ENCODE peak calls at places on chromosomes 13 and 19, in four cellular contexts. F, Z, H and K are unnamed samples.

GRCh38 chr13:35518337-35518736 is 41.8 kb upstream of the MAB21L1 start:
- DNase-seq in Z (no peak), F (no peak), H (no peak), K (no peak)

GRCh38 chr13:99316657-99317244 is 9.6 kb upstream of the GPR183 start:
- DNase-seq in H (no peak), Z (no peak), F (no peak), K (no peak)

GRCh38 chr19:14434157-14434501 is 1.0 kb downstream of the PKN1 start:
- DNase-seq in F (no peak), H (no peak), Z (no peak), K (no peak)

GRCh38 chr19:34241513-34242337 is 12.6 kb upstream of the GARRE1 start:
- DNase-seq in F (no peak), Z (no peak), H (peak; percentile 69), K (no peak)

GRCh38 chr19:1592023-1592754 is 476 bp downstream of the MBD3 start:
- DNase-seq in H (peak; percentile 94), F (peak; percentile 96), Z (peak; percentile 50), K (peak; percentile 86)

GRCh38 chr13:22945321-22946226 is 235.2 kb upstream of the SGCG start:
- DNase-seq in H (no peak), F (no peak), Z (no peak), K (no peak)

GRCh38 chr19:37304190-37304883 is 66.6 kb upstream of the ZNF527 start:
- DNase-seq in F (no peak), Z (no peak), H (peak; percentile 6), K (no peak)

GRCh38 chr13:59276436-59276835 is 887.3 kb downstream of the DIAPH3 start:
- DNase-seq in Z (no peak), F (no peak), H (no peak), K (no peak)

GRCh38 chr19:46571495-46571894 is 29.6 kb upstream of the CALM3 start:
- DNase-seq in F (no peak), H (peak; percentile 69), Z (no peak), K (peak; percentile 17)

GRCh38 chr19:17543991-17544390 is 11.5 kb upstream of the COLGALT1 start:
- DNase-seq in H (no peak), Z (no peak), F (no peak), K (no peak)

GRCh38 chr13:19618925-19619324 is 14.5 kb upstream of the MPHOSPH8 start:
- DNase-seq in F (peak; percentile 29), Z (no peak), H (peak; percentile 31), K (peak; percentile 26)

GRCh38 chr19:31531326-31531725 is 182.1 kb upstream of the TSHZ3 start:
- DNase-seq in Z (no peak), F (no peak), H (no peak), K (no peak)

GRCh38 chr19:34938886-34939285 is 12.2 kb downstream of the ZNF30 start:
- DNase-seq in Z (no peak), H (no peak), F (no peak), K (no peak)

DNA sequence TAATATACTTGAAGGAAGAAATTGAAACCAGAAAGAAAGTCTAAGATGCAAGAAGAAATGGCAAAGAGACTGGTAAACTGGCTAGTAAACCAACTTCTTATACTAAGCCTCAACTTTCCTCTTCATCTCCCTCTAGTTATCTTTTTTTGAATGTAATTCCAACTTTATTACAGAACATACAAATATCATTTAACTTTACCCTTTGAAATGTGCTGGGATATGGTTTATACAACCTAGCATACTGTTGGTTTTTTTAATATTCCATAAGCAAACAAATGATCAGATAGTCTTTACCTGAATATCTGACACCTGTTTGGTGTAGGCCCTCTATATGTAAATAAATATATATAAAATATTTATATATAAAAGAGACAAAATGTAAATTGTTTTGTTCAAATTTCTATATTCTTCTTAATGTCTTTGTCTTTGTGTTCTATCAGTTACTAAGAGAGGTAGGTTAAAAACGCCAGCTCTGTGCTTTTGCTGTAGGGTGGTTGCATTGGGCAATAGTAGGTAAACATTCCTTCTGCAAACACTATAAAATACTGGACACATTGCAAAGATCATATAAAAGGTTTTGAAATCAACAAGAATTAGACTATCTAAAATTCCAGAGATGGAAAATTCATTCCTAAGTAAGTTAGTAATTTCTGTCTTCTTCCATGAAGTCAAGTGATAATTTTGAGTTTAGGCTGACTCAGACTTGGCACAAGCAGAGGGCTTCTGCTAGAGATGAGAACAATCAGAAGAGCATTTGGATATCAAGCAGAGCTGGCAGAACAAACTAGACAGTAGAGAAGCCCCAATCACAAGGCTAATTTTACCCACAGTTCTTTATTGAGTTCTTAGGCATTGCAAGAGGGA is 383.3 kb downstream of the RFC3 start:
- DNase-seq in H (no peak), F (no peak), Z (no peak), K (no peak)
- TF ChIP-seq SPI1 in H (no peak), F (no peak), Z (no peak), K (no peak)

DNA sequence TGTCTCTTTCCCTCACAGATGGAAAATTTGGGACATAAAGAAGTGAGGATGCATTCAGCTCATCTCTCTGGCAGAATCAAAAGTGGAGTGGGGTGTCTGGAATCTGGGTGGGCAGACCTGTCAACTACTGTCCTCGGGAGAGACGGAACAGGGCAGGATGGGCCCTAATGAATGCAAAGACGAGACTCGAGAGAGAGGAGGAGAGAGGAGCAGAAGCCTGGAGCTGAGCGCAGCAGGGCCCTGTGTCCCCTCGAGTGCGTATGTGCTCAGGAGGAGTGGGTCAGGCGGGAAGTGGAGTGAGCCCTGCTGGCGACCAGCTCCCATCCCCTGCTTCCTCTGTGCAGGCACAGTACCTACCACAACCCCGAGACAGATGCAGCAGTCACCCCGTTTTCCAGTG is 78.9 kb downstream of the TEX29 start:
- DNase-seq in H (no peak), Z (no peak), F (no peak), K (no peak)
- TF ChIP-seq SPI1 in H (no peak), Z (no peak), F (no peak), K (no peak)

DNA sequence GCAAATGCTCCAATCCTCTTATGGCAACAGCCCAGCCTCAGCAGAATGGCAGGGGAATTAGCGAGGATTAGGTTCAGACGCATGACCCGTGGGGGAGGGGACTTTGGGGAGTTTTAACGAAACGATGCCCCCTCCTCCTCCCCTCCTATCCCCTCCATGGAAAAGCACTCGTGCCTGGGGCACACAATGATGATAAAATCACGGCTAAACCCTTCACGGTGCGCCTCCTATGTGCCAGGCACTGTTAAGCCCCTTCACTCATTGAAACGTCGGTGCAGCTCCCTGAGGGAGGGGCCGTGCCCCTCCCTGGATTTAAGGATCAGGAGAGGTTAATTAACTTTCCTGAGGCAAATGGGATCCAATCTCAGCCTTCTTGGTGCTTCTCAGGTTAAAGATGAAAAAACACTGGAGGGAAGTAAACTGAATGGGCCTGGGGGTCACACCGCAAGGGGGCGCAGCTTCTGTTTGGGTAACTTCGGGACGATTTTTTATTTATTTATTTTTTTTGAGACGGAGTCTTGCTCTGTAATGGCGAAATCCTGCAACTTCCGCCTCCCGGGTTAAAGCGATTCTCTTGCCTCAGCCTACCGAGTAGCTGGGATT is 10.1 kb upstream of the TPRX2 start:
- DNase-seq in H (peak; percentile 74), Z (no peak), F (no peak), K (no peak)
- TF ChIP-seq SPI1 in H (peak; percentile 1), Z (no peak), F (no peak), K (no peak)

DNA sequence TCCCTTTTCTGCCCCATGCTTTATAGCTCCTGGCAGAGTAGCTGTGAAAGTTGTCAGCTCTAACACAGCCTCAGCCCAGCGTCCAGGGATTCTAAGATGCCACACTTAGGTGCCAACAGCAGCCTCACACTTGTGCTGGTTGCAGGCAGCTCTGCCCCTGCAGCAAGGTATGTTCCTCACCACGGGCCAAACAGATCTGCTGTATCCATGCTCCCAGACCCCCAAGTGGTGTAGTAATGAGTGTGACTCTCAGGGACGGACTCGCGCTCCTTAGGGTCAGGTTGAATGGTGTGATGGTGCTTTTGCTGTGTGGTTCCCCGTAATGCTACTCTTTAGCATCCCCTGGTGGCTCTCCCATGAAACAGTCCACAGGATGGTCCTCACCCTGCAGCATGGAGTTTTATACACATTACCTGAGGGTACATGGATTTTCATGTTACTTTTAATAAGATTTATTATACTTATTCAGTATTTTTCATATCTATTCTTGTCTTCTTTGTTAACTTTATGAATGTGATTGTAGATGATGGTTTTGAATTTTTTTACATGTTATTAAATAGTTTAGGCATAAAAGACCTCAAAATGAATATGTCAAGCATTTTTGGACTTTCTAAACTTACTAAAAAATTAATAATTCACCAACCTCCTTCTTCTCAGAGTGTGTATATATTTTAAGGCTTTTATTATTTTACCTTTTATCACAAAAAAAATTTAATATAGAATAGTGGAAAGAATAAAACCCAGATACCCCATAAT is 232.5 kb downstream of the SLC7A1 start:
- DNase-seq in F (peak; percentile 48), Z (peak; percentile 13), H (peak; percentile 49), K (peak; percentile 33)
- TF ChIP-seq SPI1 in F (no peak), Z (no peak), H (no peak), K (no peak)

DNA sequence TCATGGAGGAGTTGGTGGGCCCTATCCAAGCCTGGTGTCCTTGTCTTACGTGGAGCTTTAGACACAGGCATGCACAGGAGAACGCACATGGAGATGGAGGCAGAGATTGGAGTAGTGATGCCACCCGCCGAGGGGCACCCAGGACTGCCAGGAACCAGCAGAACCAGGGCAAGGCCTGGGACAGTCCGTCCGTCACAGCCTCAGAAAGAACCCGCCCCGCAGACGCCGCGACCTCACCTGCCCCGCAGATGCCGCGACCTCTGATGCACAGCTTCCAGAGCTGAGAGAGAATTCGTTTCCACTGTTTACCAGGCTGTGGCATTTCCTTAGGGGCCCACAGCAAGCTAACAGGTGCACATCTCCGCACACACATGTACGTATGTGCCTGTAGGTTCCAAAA is 15.3 kb downstream of the GRTP1 start:
- DNase-seq in Z (no peak), H (no peak), F (no peak), K (no peak)
- TF ChIP-seq SPI1 in Z (no peak), H (no peak), F (no peak), K (no peak)

DNA sequence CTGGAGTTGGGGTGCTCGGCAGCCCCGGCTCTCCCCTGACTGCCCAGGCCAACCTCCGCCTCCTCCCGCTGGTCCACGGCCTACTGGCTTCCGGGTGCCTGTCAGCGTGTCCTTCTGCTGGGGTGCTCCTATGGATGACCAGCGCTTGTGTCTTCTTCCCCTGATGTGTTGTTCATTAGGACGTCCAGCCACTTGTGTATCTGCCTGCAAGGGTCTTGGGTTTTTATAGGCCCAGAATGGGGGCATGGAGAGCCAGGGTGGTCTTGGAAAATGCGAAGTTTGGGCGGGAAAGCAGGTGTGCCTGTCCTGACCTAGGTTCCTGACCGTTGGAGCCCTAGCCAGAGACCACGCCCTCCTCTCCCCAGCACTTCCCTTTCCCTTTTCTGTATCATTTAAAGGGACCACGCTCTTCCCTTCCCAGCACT is 139.8 kb downstream of the SLITRK5 start:
- DNase-seq in H (no peak), F (no peak), Z (no peak), K (no peak)
- TF ChIP-seq SPI1 in H (no peak), F (no peak), Z (no peak), K (peak; percentile 80)

GRCh38 chr13:30577381-30577780 is 40.3 kb upstream of the USPL1 start:
- DNase-seq in H (peak; percentile 65), F (no peak), Z (peak; percentile 72), K (peak; percentile 71)
- TF ChIP-seq SPI1 in H (no peak), F (no peak), Z (no peak), K (no peak)